ENCODE peak calls at places on chromosomes 7 and 10, in six cellular contexts. R, S, C, X, J and A are unnamed samples.

GRCh38 chr7:140653319-140654108 is 12.9 kb upstream of the DENND2A start:
- DNase-seq in X (peak; percentile 86), C (peak; percentile 85), R (no peak), J (peak; percentile 61), S (peak; percentile 27), A (peak; percentile 71)

GRCh38 chr10:72682626-72683025 is 9.3 kb upstream of the MCU start:
- DNase-seq in R (no peak), J (no peak), C (no peak), S (no peak), X (no peak), A (no peak)

GRCh38 chr10:30495687-30496086 is 61.7 kb downstream of the MAP3K8 start:
- DNase-seq in R (no peak), X (peak; percentile 47), C (no peak), S (no peak), J (no peak), A (no peak)

GRCh38 chr10:33396279-33396678 is 61.8 kb upstream of the NRP1 start:
- DNase-seq in X (no peak), R (no peak), J (no peak), S (no peak), C (no peak), A (no peak)

GRCh38 chr10:50991496-50992355 is 82.6 kb upstream of the PRKG1 start:
- DNase-seq in X (peak; percentile 67), S (no peak), R (no peak), C (peak; percentile 58), J (peak; percentile 48), A (peak; percentile 79)

GRCh38 chr10:22761569-22762220 is 47.3 kb upstream of the PIP4K2A start:
- DNase-seq in R (no peak), S (no peak), X (peak; percentile 6), J (no peak), C (no peak), A (no peak)

GRCh38 chr7:66454600-66455225 is 174.0 kb upstream of the KCTD7 start:
- DNase-seq in C (no peak), R (no peak), X (no peak), J (no peak), S (no peak), A (no peak)

GRCh38 chr7:2930310-2931033 is 86.4 kb upstream of the GNA12 start:
- DNase-seq in C (peak; percentile 20), R (no peak), X (no peak), S (no peak), J (no peak), A (no peak)

GRCh38 chr10:45420453-45421192 is 46.6 kb downstream of the ALOX5 start:
- DNase-seq in X (peak; percentile 52), R (peak; percentile 31), C (peak; percentile 43), S (peak; percentile 68), J (peak; percentile 94), A (peak; percentile 87)

GRCh38 chr7:23332193-23332592 is 33.1 kb downstream of the MALSU1 start:
- DNase-seq in X (peak; percentile 26), S (no peak), R (no peak), C (no peak), J (no peak), A (no peak)

GRCh38 chr10:28331821-28332220 is 29.0 kb upstream of the MPP7 start:
- DNase-seq in R (no peak), X (peak; percentile 97), S (no peak), J (no peak), C (no peak), A (no peak)

GRCh38 chr7:79453558-79454324 is at the start of gene MAGI2:
- DNase-seq in X (peak; percentile 84), R (no peak), J (peak; percentile 42), C (peak; percentile 68), S (peak; percentile 13), A (peak; percentile 88)

GRCh38 chr10:62805139-62806092 is 896 bp downstream of the ADO start:
- DNase-seq in J (peak; percentile 51), S (peak; percentile 56), X (peak; percentile 47), C (peak; percentile 73), R (peak; percentile 42), A (peak; percentile 75)

GRCh38 chr7:68964060-68964459 is 634.2 kb upstream of the AUTS2 start:
- DNase-seq in X (no peak), S (no peak), C (no peak), J (no peak), R (no peak), A (no peak)

GRCh38 chr7:75055830-75056431 is 17.7 kb downstream of the RCC1L start:
- DNase-seq in X (peak; percentile 40), S (no peak), J (no peak), R (no peak), C (no peak), A (peak; percentile 48)

GRCh38 chr7:17530249-17530648 is 231.8 kb downstream of the AHR start:
- DNase-seq in R (no peak), C (no peak), S (no peak), J (no peak), X (peak; percentile 56), A (no peak)

GRCh38 chr7:27346531-27347260 is 104.1 kb downstream of the EVX1 start:
- DNase-seq in S (no peak), X (peak; percentile 84), C (peak; percentile 13), J (peak; percentile 60), R (no peak), A (no peak)

GRCh38 chr7:2719007-2719406 is 31.0 kb downstream of the AMZ1 start:
- DNase-seq in S (peak; percentile 71), X (no peak), R (no peak), C (peak; percentile 96), J (peak; percentile 29), A (no peak)

GRCh38 chr7:87312215-87312865 is 33.1 kb upstream of the CROT start:
- DNase-seq in R (peak; percentile 36), C (peak; percentile 54), X (peak; percentile 71), J (peak; percentile 60), S (peak; percentile 71), A (peak; percentile 45)

DNA sequence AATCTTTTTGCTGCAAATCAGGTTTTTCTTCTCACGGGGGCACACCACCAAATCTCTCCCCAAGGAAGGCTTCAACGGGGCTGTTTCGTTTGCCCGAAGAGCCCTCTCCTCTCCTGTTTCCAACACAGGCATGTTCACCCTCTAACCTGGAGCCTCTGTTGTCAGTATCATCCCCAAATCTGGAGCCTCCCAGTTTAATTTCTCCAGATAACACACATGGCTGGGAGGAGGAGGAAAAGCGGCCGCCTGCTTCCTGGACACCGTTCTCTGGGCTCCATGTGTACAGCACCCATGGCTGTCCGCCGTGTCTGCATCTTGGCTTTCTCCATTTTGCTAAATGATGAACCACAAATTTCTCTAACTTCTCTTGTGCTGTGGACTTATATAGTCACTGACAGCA is 214.5 kb downstream of the DIP2C start:
- DNase-seq in J (no peak), X (no peak), C (no peak), R (no peak), S (no peak), A (no peak)
- H3K36me3 ChIP-seq in J (peaks cover 13% of the 10 kb centered on the region), X (peaks cover 33% of the 10 kb centered on the region), C (no peaks in the 10 kb centered on the region), R (no peaks in the 10 kb centered on the region), S (no peaks in the 10 kb centered on the region), A (peaks cover 25% of the 10 kb centered on the region)

GRCh38 chr10:53088956-53089355 is 316.4 kb upstream of the MBL2 start:
- DNase-seq in S (no peak), R (no peak), J (no peak), X (no peak), C (no peak), A (no peak)
- H3K36me3 ChIP-seq in S (no peaks in the 10 kb centered on the region), R (no peaks in the 10 kb centered on the region), J (no peaks in the 10 kb centered on the region), X (no peaks in the 10 kb centered on the region), C (no peaks in the 10 kb centered on the region), A (no peaks in the 10 kb centered on the region)

GRCh38 chr7:36865019-36865418 is 140.7 kb upstream of the AOAH start:
- DNase-seq in J (no peak), S (no peak), X (no peak), C (no peak), R (no peak), A (no peak)
- H3K36me3 ChIP-seq in J (no peaks in the 10 kb centered on the region), S (peaks cover 16% of the 10 kb centered on the region), X (no peaks in the 10 kb centered on the region), C (no peaks in the 10 kb centered on the region), R (peaks cover 50% of the 10 kb centered on the region), A (peaks cover 16% of the 10 kb centered on the region)

DNA sequence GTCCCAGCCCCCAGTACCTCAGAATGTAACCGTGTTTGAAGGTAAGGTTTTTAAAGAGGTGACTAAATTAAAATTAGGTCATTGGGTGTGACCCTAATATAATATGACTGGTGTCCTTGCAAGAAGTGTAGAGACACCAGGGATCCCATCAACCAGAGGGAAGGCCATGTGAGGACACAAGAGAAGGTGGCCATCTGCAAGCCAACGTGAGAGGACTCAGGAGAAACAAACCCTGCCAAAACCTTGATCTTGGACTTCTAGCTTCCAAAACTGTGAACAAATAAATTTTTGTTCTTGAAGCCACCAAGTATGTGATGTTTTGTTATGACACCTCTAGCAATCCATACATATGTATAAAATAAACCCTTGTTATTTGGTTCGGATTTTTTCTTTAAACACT is 144.2 kb downstream of the CDK14 start:
- DNase-seq in C (no peak), S (no peak), R (no peak), J (no peak), X (no peak), A (no peak)
- H3K36me3 ChIP-seq in C (no peaks in the 10 kb centered on the region), S (no peaks in the 10 kb centered on the region), R (no peaks in the 10 kb centered on the region), J (no peaks in the 10 kb centered on the region), X (peaks cover 2% of the 10 kb centered on the region), A (no peaks in the 10 kb centered on the region)

GRCh38 chr7:149432121-149432691 is 28.7 kb downstream of the ZNF777 start:
- DNase-seq in R (no peak), X (no peak), J (no peak), C (no peak), S (no peak), A (no peak)

GRCh38 chr7:149431486-149432120 is 29.3 kb downstream of the ZNF777 start:
- DNase-seq in S (no peak), R (no peak), J (no peak), X (no peak), C (no peak), A (no peak)

GRCh38 chr7:149433124-149433523 is 27.7 kb downstream of the ZNF777 start:
- DNase-seq in C (no peak), X (no peak), S (no peak), J (no peak), R (no peak), A (no peak)

GRCh38 chr7:149440222-149440621 is 20.6 kb downstream of the ZNF777 start:
- DNase-seq in S (no peak), C (no peak), X (peak; percentile 14), J (no peak), R (no peak), A (no peak)

DNA sequence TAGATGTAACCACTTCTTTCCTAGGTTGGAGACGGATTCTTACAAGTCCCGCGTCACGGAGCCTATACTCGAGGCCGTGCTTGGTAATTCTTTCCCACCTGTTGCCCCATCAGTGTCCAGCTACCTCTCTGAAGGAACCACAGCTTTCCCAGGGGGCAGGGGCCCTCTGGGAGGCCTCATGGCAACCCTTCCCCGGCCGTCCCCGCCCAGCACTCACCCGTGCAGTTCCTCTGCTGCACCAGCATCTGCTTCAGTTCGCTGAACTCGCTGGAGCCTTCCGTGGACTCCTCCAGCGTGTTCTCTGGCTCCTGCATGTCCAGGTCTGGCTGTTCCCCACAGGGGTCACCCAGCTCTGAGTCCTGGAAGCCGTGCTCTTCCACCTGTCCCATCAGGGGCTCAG is 24.5 kb downstream of the ZNF777 start:
- DNase-seq in C (no peak), J (no peak), R (no peak), X (no peak), S (no peak), A (no peak)
- H3K36me3 ChIP-seq in C (no peaks in the 10 kb centered on the region), J (peaks cover 12% of the 10 kb centered on the region), R (peaks cover 43% of the 10 kb centered on the region), X (peaks cover 39% of the 10 kb centered on the region), S (peaks cover 32% of the 10 kb centered on the region), A (peaks cover 71% of the 10 kb centered on the region)

GRCh38 chr7:6146666-6147065 is 115.5 kb downstream of the ANKRD61 start:
- DNase-seq in S (no peak), C (no peak), J (no peak), R (no peak), X (no peak), A (no peak)
- H3K36me3 ChIP-seq in S (peaks cover 51% of the 10 kb centered on the region), C (peaks cover 46% of the 10 kb centered on the region), J (peaks cover 55% of the 10 kb centered on the region), R (peaks cover 83% of the 10 kb centered on the region), X (peaks cover 62% of the 10 kb centered on the region), A (peaks cover 95% of the 10 kb centered on the region)